ENCODE peak calls at places on chromosomes 1 and 21, in five cellular contexts. D is left colon; W is NB4; E is NCI-H460; R is stimulated activated CD8-positive, alpha-beta memory T cell treated with anti-CD3 and anti-CD28 coated beads, Interleukin-4, amount 100 ng/mL, for 1 hour. B is an unnamed sample.

GRCh38 chr1:78323311-78323710 is 167.5 kb upstream of the PTGFR start:
- DNase-seq in D (no peak), W (no peak), E (no peak), R (no peak), B (no peak)

GRCh38 chr1:109395602-109396512 is 1.9 kb downstream of the SORT1 start:
- DNase-seq in D (no peak), W (peak; percentile 70), E (no peak), R (no peak), B (no peak)

GRCh38 chr1:214154596-214155261 is 126.2 kb upstream of the SMYD2 start:
- DNase-seq in D (no peak), W (no peak), E (no peak), R (no peak), B (no peak)

GRCh38 chr1:229582011-229582694 is 23.6 kb upstream of the ABCB10 start:
- DNase-seq in D (peak; percentile 34), W (no peak), E (no peak), R (no peak), B (no peak)

GRCh38 chr1:229848762-229849677 is 218.0 kb upstream of the GALNT2 start:
- DNase-seq in D (no peak), W (peak; percentile 44), E (peak; percentile 50), R (no peak), B (peak; percentile 41)

GRCh38 chr1:1599919-1600860 is at the start of gene FNDC10:
- DNase-seq in D (no peak), W (no peak), E (no peak), R (no peak), B (peak; percentile 12)

GRCh38 chr1:228552596-228553176 is 65.5 kb downstream of the RNF187 start:
- DNase-seq in D (no peak), W (no peak), E (no peak), R (no peak), B (peak; percentile 12)

GRCh38 chr1:26327956-26328362 is 10.2 kb downstream of the CD52 start:
- DNase-seq in D (no peak), W (no peak), E (no peak), R (no peak), B (no peak)

GRCh38 chr1:235843458-235843857 is 23.2 kb downstream of the LYST start:
- DNase-seq in D (no peak), W (peak; percentile 50), E (peak; percentile 51), R (no peak), B (peak; percentile 59)

GRCh38 chr1:100036718-100037664 is 67.2 kb downstream of the SLC35A3 start:
- DNase-seq in D (peak; percentile 18), W (peak; percentile 33), E (no peak), R (no peak), B (peak; percentile 45)

GRCh38 chr1:20248954-20249612 is 41.6 kb upstream of the VWA5B1 start:
- DNase-seq in D (peak; percentile 26), W (no peak), E (no peak), R (no peak), B (no peak)

GRCh38 chr1:22978299-22978698 is 5.6 kb upstream of the LACTBL1 start:
- DNase-seq in D (no peak), W (no peak), E (no peak), R (no peak), B (no peak)

GRCh38 chr21:45533731-45534571 is 8.3 kb downstream of the SLC19A1 start:
- DNase-seq in D (no peak), W (no peak), E (no peak), R (no peak), B (no peak)

GRCh38 chr21:42305707-42306147 is 9.5 kb downstream of the TFF3 start:
- DNase-seq in D (no peak), W (no peak), E (no peak), R (no peak), B (no peak)

GRCh38 chr1:99707535-99708142 is 58.8 kb downstream of the FRRS1 start:
- DNase-seq in D (peak; percentile 78), W (peak; percentile 69), E (peak; percentile 46), R (peak; percentile 19), B (peak; percentile 66)

GRCh38 chr1:219163401-219163954 is 10.2 kb upstream of the LYPLAL1 start:
- DNase-seq in D (no peak), W (no peak), E (no peak), R (no peak), B (no peak)

GRCh38 chr1:23865543-23865930 is 2.6 kb downstream of the FUCA1 start:
- DNase-seq in D (peak; percentile 28), W (peak; percentile 68), E (no peak), R (no peak), B (peak; percentile 61)

GRCh38 chr1:181647314-181648035 is 164.2 kb downstream of the CACNA1E start:
- DNase-seq in D (peak; percentile 68), W (peak; percentile 55), E (no peak), R (no peak), B (peak; percentile 78)

GRCh38 chr1:234987415-234988159 is 141.1 kb downstream of the TOMM20 start:
- DNase-seq in D (peak; percentile 47), W (no peak), E (no peak), R (no peak), B (no peak)

GRCh38 chr1:235844776-235845175 is 21.9 kb downstream of the LYST start:
- DNase-seq in D (no peak), W (no peak), E (no peak), R (no peak), B (no peak)

GRCh38 chr1:21680918-21681317 is 11.8 kb upstream of the RAP1GAP start:
- DNase-seq in D (no peak), W (no peak), E (no peak), R (no peak), B (no peak)

GRCh38 chr1:231396643-231397042 is 25.4 kb downstream of the EGLN1 start:
- DNase-seq in D (no peak), W (no peak), E (no peak), R (no peak), B (no peak)

GRCh38 chr1:66354311-66354922 is 179.5 kb upstream of the SGIP1 start:
- DNase-seq in D (no peak), W (no peak), E (no peak), R (no peak), B (peak; percentile 6)

GRCh38 chr1:118159578-118159977 is 25.4 kb downstream of the SPAG17 start:
- DNase-seq in D (no peak), W (no peak), E (no peak), R (no peak), B (no peak)

GRCh38 chr1:50929376-50929958 is 30.6 kb downstream of the FAF1 start:
- DNase-seq in D (no peak), W (peak; percentile 49), E (peak; percentile 20), R (no peak), B (peak; percentile 36)

GRCh38 chr1:236280438-236281285 is 1.1 kb downstream of the ERO1B start:
- DNase-seq in D (peak; percentile 26), W (no peak), E (no peak), R (no peak), B (no peak)

GRCh38 chr1:56448937-56449336 is 130.4 kb downstream of the PLPP3 start:
- DNase-seq in D (no peak), W (no peak), E (no peak), R (no peak), B (no peak)

GRCh38 chr21:14120091-14120734 is 90.5 kb downstream of the LIPI start:
- DNase-seq in D (peak; percentile 68), W (peak; percentile 64), E (peak; percentile 6), R (no peak), B (peak; percentile 12)

GRCh38 chr1:222454782-222455181 is 93.1 kb downstream of the HHIPL2 start:
- DNase-seq in D (no peak), W (no peak), E (no peak), R (no peak), B (no peak)

GRCh38 chr1:36225298-36225899 is 1.2 kb downstream of the THRAP3 start:
- DNase-seq in D (no peak), W (no peak), E (no peak), R (no peak), B (no peak)

GRCh38 chr21:36209626-36210171 is 53.1 kb downstream of the DOP1B start:
- DNase-seq in D (peak; percentile 74), W (peak; percentile 74), E (peak; percentile 41), R (no peak), B (peak; percentile 52)

GRCh38 chr1:78619029-78619428 is 1.2 kb upstream of the IFI44L start:
- DNase-seq in D (no peak), W (no peak), E (peak; percentile 21), R (no peak), B (no peak)

GRCh38 chr1:162232034-162232433 is 144.6 kb downstream of the SPATA46 start:
- DNase-seq in D (no peak), W (no peak), E (no peak), R (no peak), B (no peak)

GRCh38 chr1:119374208-119374877 is 5.8 kb downstream of the HAO2 start:
- DNase-seq in D (no peak), W (no peak), E (no peak), R (no peak), B (peak; percentile 75)

GRCh38 chr1:234936631-234937389 is 191.8 kb downstream of the TOMM20 start:
- DNase-seq in D (no peak), W (no peak), E (no peak), R (no peak), B (no peak)